ENCODE peak calls at places on chromosomes 5 and 9, in four cellular contexts. W is HL-60, E is iPS DF 19.7, C is left ventricle myocardium superior. U is an unnamed sample.

GRCh38 chr9:136791466-136792276 is 527 bp downstream of the TMEM141 start:
- DNase-seq in C (peak), E (peak), W (peak), U (peak)

GRCh38 chr9:81685763-81686613 is 3.4 kb downstream of the TLE1 start:
- DNase-seq in E (no peak), C (no peak), W (no peak), U (no peak)

GRCh38 chr5:115068239-115069086 is 101.2 kb downstream of the TRIM36 start:
- DNase-seq in E (no peak), C (no peak), W (no peak), U (no peak)

GRCh38 chr5:25119654-25120053 is 474.9 kb upstream of the CDH10 start:
- DNase-seq in W (no peak), C (no peak), E (no peak), U (no peak)

GRCh38 chr9:89576404-89576824 is 28.4 kb upstream of the GADD45G start:
- DNase-seq in E (no peak), C (no peak), W (no peak), U (no peak)

GRCh38 chr9:445033-445432 is 230.4 kb downstream of the DOCK8 start:
- DNase-seq in W (no peak), C (peak), E (no peak), U (no peak)

GRCh38 chr9:10062629-10063395 is 550.0 kb downstream of the PTPRD start:
- DNase-seq in C (no peak), W (no peak), E (no peak), U (no peak)

GRCh38 chr9:126236273-126236672 is 90.4 kb upstream of the MVB12B start:
- DNase-seq in E (no peak), W (no peak), C (no peak), U (no peak)

GRCh38 chr5:143501176-143501840 is 97.8 kb upstream of the NR3C1 start:
- DNase-seq in W (no peak), C (peak), E (no peak), U (no peak)

GRCh38 chr5:128271859-128272446 is 188.4 kb downstream of the SLC12A2 start:
- DNase-seq in W (no peak), E (no peak), C (peak), U (peak)

U was measured in NCI-H345.